ENCODE peak calls at places on chromosomes 12 and 14, in five cellular contexts. Q, B, L, K and W are unnamed samples.

GRCh38 chr12:108782971-108783370 is 51.7 kb upstream of the CORO1C start:
- DNase-seq in Q (no peak), B (no peak), L (no peak), K (no peak), W (no peak)

GRCh38 chr14:84482256-84483071 is 1047.5 kb upstream of the FLRT2 start:
- DNase-seq in Q (no peak), B (no peak), L (peak; percentile 66), K (peak; percentile 23), W (no peak)

GRCh38 chr12:130339946-130340345 is 2.3 kb downstream of the PIWIL1 start:
- DNase-seq in Q (no peak), B (peak; percentile 47), L (no peak), K (no peak), W (no peak)

GRCh38 chr12:114165921-114166320 is 199.8 kb upstream of the RBM19 start:
- DNase-seq in Q (no peak), B (no peak), L (peak; percentile 18), K (no peak), W (no peak)

GRCh38 chr12:6450091-6450868 is 1.6 kb upstream of the TAPBPL start:
- DNase-seq in Q (no peak), B (no peak), L (no peak), K (no peak), W (peak; percentile 79)

GRCh38 chr14:90599748-90600507 is 203.1 kb downstream of the CALM1 start:
- DNase-seq in Q (no peak), B (no peak), L (peak; percentile 38), K (peak; percentile 30), W (no peak)

GRCh38 chr14:56342419-56342901 is 224.2 kb downstream of the PELI2 start:
- DNase-seq in Q (no peak), B (no peak), L (peak; percentile 90), K (no peak), W (peak; percentile 30)

GRCh38 chr12:27688671-27689070 is 7.6 kb upstream of the REP15 start:
- DNase-seq in Q (no peak), B (no peak), L (no peak), K (no peak), W (no peak)

GRCh38 chr12:18224745-18225144 is 36.6 kb upstream of the PIK3C2G start:
- DNase-seq in Q (no peak), B (no peak), L (peak; percentile 68), K (peak; percentile 63), W (peak; percentile 65)

GRCh38 chr12:103865151-103865730 is 24.2 kb upstream of the NT5DC3 start:
- DNase-seq in Q (no peak), B (no peak), L (no peak), K (no peak), W (no peak)

GRCh38 chr12:15535287-15535895 is 213.1 kb downstream of the PTPRO start:
- DNase-seq in Q (no peak), B (no peak), L (no peak), K (no peak), W (no peak)

GRCh38 chr12:75042125-75042524 is 167.5 kb downstream of the KCNC2 start:
- DNase-seq in Q (no peak), B (no peak), L (no peak), K (no peak), W (no peak)

GRCh38 chr12:501722-502447 is 42.1 kb downstream of the B4GALNT3 start:
- DNase-seq in Q (no peak), B (no peak), L (no peak), K (no peak), W (peak; percentile 99)

GRCh38 chr12:22416831-22417230 is 82.3 kb upstream of the ST8SIA1 start:
- DNase-seq in Q (no peak), B (no peak), L (no peak), K (no peak), W (no peak)

GRCh38 chr12:91931110-91931509 is 214.5 kb downstream of the BTG1 start:
- DNase-seq in Q (peak; percentile 45), B (peak; percentile 61), L (no peak), K (no peak), W (no peak)

GRCh38 chr12:128797119-128798118 is 26.3 kb downstream of the SLC15A4 start:
- DNase-seq in Q (peak; percentile 10), B (no peak), L (peak; percentile 54), K (peak; percentile 78), W (no peak)

GRCh38 chr12:95218852-95219171 is 1.2 kb downstream of the VEZT start:
- DNase-seq in Q (no peak), B (peak; percentile 42), L (no peak), K (peak; percentile 50), W (peak; percentile 25)

GRCh38 chr14:22561366-22561660 is 27.7 kb downstream of the DAD1 start:
- DNase-seq in Q (no peak), B (no peak), L (no peak), K (no peak), W (no peak)
- H3K4me1 ChIP-seq in Q (peaks cover 88% of the 10 kb centered on the region), B (peaks cover 85% of the 10 kb centered on the region), L (peaks cover 26% of the 10 kb centered on the region), K (peaks cover 48% of the 10 kb centered on the region), W (peaks cover 7% of the 10 kb centered on the region)

GRCh38 chr14:103126873-103127304 is 3.6 kb downstream of the TNFAIP2 start:
- DNase-seq in Q (peak; percentile 78), B (peak; percentile 71), L (peak; percentile 43), K (peak; percentile 45), W (no peak)

GRCh38 chr14:103127861-103128598 is 4.8 kb downstream of the TNFAIP2 start:
- DNase-seq in Q (peak; percentile 43), B (no peak), L (no peak), K (no peak), W (no peak)

GRCh38 chr14:103128631-103129300 is 5.5 kb downstream of the TNFAIP2 start:
- DNase-seq in Q (peak; percentile 41), B (no peak), L (no peak), K (no peak), W (no peak)

GRCh38 chr14:103126088-103126872 is 3.0 kb downstream of the TNFAIP2 start:
- DNase-seq in Q (peak; percentile 50), B (peak; percentile 6), L (no peak), K (no peak), W (no peak)

GRCh38 chr14:103127356-103127755 is 4.1 kb downstream of the TNFAIP2 start:
- DNase-seq in Q (peak; percentile 48), B (no peak), L (no peak), K (no peak), W (no peak)
- H3K4me3 ChIP-seq in Q (peak overlapping the region; percentile 10), B (no peak overlapping the region), L (no peak overlapping the region), K (no peak overlapping the region), W (no peak overlapping the region)

GRCh38 chr14:72332054-72332453 is 399.8 kb downstream of the RGS6 start:
- DNase-seq in Q (no peak), B (no peak), L (no peak), K (peak; percentile 8), W (no peak)
- H3K27ac ChIP-seq in Q (no peak overlapping the region), B (no peak overlapping the region), L (no peak overlapping the region), K (no peak overlapping the region), W (no peak overlapping the region)

DNA sequence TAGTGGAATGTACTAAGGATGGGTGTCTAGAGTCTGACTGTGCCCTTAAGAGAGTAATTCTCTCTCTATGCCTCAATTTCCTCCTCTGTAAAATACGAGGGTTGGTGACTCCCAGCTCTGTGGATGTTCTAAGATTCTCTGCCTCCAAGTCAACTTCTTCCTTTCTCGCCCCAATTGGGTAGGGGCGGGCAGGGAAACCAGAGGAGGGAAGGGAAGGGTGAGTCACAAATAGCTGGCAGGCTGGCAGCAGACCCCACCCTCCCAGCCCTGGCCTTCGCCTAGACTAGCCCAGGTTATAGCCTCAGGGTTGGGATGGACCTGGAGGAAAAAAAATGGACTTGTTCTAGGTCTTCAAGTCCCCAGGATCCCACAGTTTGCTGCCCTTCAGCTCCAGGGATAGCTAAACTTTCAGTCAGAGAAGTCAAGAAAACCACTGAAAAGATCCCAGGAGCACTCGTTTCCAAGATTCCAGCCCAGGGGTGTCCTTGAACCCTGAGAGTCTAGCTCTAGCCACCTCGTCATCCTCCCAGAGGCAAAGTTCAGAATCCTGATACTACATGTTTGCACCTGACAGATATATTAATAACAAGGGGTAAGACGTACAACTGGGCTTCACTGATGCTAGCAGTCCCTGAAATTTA is 2.3 kb downstream of the DGKA start:
- DNase-seq in Q (no peak), B (peak; percentile 71), L (no peak), K (no peak), W (no peak)
- H3K4me1 ChIP-seq in Q (peaks cover 54% of the 10 kb centered on the region), B (peaks cover 54% of the 10 kb centered on the region), L (peaks cover 5% of the 10 kb centered on the region), K (peaks cover 38% of the 10 kb centered on the region), W (peaks cover 13% of the 10 kb centered on the region)

GRCh38 chr14:32597771-32598170 is 268.7 kb downstream of the AKAP6 start:
- DNase-seq in Q (no peak), B (no peak), L (no peak), K (no peak), W (no peak)

GRCh38 chr14:32593290-32593942 is 264.3 kb downstream of the AKAP6 start:
- DNase-seq in Q (no peak), B (no peak), L (peak; percentile 48), K (no peak), W (no peak)

GRCh38 chr14:32595496-32595895 is 266.4 kb downstream of the AKAP6 start:
- DNase-seq in Q (no peak), B (no peak), L (no peak), K (no peak), W (no peak)

GRCh38 chr14:32596390-32596789 is 267.3 kb downstream of the AKAP6 start:
- DNase-seq in Q (no peak), B (no peak), L (no peak), K (no peak), W (no peak)

DNA sequence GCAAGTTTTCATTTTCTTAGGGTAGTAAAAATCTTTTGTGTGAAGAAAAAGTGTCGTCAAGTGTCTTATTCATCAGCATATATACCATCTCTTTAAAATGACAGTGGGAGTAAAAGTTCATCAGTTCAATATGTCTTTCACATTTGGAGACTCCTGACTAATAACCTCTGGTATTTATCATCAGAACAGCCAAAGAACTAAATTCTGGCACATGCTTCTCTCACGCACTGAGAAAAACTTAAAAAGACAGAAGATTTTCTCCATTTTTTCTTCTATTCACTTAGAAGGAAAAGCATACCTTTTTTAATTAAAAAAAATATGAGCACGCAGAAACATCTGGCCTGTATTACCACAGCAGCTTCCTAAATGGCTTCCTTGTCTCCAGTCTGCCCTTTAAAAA is 265.7 kb downstream of the AKAP6 start:
- DNase-seq in Q (no peak), B (no peak), L (peak; percentile 55), K (no peak), W (no peak)
- H3K4me3 ChIP-seq in Q (no peak overlapping the region), B (no peak overlapping the region), L (no peak overlapping the region), K (no peak overlapping the region), W (no peak overlapping the region)

DNA sequence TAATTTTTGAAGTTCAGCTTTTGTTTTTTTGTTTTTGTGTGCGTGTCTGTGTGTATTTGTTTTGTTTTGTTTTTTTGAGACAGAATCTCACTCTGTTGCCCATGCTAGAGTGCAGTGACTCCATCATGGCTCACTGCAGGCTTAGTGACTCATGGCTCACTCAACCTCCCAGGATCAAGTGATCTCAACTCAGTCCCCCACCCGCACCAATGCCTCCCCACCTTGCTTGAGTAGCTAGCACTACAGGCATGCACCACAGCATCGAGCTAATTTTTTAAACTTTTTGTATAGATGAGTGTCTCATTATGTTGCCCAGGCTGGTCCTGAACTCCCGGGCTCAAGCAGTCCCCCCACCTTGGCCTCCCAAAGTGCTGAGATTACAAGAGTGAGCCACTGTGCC is 981.4 kb downstream of the BCL11B start:
- DNase-seq in Q (no peak), B (no peak), L (no peak), K (no peak), W (no peak)
- H3K27ac ChIP-seq in Q (no peak overlapping the region), B (no peak overlapping the region), L (no peak overlapping the region), K (no peak overlapping the region), W (no peak overlapping the region)

DNA sequence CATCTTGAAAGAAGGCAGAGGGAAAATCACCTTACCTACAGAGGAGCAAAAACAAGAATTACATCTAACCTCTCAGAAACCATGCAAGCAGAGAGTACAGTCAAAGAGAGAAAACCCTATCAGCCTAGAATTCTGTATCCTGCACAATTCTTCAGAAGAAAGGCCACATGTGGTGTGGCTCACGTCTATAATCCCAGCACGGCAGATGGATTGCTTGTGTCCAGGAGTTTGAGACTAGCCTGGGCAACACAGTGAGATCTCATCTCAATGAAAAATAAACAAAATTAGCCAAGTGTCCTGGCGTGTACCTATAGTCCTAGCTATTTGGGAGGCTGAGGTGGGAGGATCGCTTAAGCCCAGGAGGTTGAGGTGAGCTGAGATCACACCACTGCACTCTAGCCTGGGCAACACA is 48.2 kb downstream of the ATF7 start:
- DNase-seq in Q (no peak), B (no peak), L (no peak), K (no peak), W (no peak)
- H3K4me1 ChIP-seq in Q (peaks cover 31% of the 10 kb centered on the region), B (peaks cover 31% of the 10 kb centered on the region), L (no peaks in the 10 kb centered on the region), K (peaks cover 5% of the 10 kb centered on the region), W (no peaks in the 10 kb centered on the region)